ENCODE peak calls at places on chromosomes 4 and X, in four cellular contexts. S is NCI-H2081; B is T-helper 9 cell; L is CD4-positive, alpha-beta T cell. W is an unnamed sample.

GRCh38 chr4:156109943-156110925 is 156.6 kb upstream of the CTSO start:
- DNase-seq in S (no peak), B (no peak), L (no peak), W (no peak)

GRCh38 chrX:134642394-134642793 is 15.9 kb downstream of the PLAC1 start:
- DNase-seq in S (no peak), B (no peak), L (no peak), W (no peak)

GRCh38 chr4:111631157-111631999 is 513.9 kb upstream of the FAM241A start:
- DNase-seq in S (peak), B (no peak), L (no peak), W (no peak)

GRCh38 chr4:22903913-22904312 is 211.2 kb downstream of the GBA3 start:
- DNase-seq in S (no peak), B (no peak), L (no peak), W (no peak)

GRCh38 chr4:44738615-44739014 is 12.3 kb upstream of the GNPDA2 start:
- DNase-seq in S (peak), B (no peak), L (no peak), W (no peak)

GRCh38 chrX:132181364-132181763 is 37.9 kb downstream of the RAP2C start:
- DNase-seq in S (no peak), B (no peak), L (no peak), W (no peak)

GRCh38 chr4:65943076-65943475 is 272.8 kb upstream of the EPHA5 start:
- DNase-seq in S (no peak), B (no peak), L (no peak), W (no peak)

GRCh38 chrX:108245462-108245861 is 153.9 kb downstream of the ATG4A start:
- DNase-seq in S (no peak), B (no peak), L (no peak), W (no peak)

GRCh38 chrX:150919401-150919800 is 20.9 kb upstream of the CD99L2 start:
- DNase-seq in S (no peak), B (no peak), L (no peak), W (no peak)

GRCh38 chrX:69412661-69413060 is 91.5 kb upstream of the NALF2 start:
- DNase-seq in S (no peak), B (no peak), L (no peak), W (no peak)

GRCh38 chr4:166165829-166166420 is 292.9 kb downstream of the TLL1 start:
- DNase-seq in S (peak), B (no peak), L (no peak), W (peak)

GRCh38 chrX:42102586-42103282 is 179.4 kb upstream of the CASK start:
- DNase-seq in S (no peak), B (no peak), L (no peak), W (no peak)

GRCh38 chr4:7015383-7016035 is 27.7 kb upstream of the TADA2B start:
- DNase-seq in S (no peak), B (no peak), L (no peak), W (no peak)

GRCh38 chr4:73704314-73705055 is 35.9 kb upstream of the CXCL8 start:
- DNase-seq in S (no peak), B (no peak), L (no peak), W (peak)

GRCh38 chr4:152264106-152264505 is 271.8 kb downstream of the FBXW7 start:
- DNase-seq in S (no peak), B (no peak), L (no peak), W (no peak)

GRCh38 chrX:9144643-9145290 is 110.8 kb upstream of the FAM9B start:
- DNase-seq in S (no peak), B (no peak), L (no peak), W (no peak)

GRCh38 chrX:41734530-41734929 is 10.5 kb downstream of the GPR82 start:
- DNase-seq in S (peak), B (no peak), L (no peak), W (no peak)

GRCh38 chr4:168811207-168811606 is 198.8 kb downstream of the CBR4 start:
- DNase-seq in S (no peak), B (no peak), L (no peak), W (no peak)

GRCh38 chr4:123338715-123339114 is 57.9 kb upstream of the SPRY1 start:
- DNase-seq in S (no peak), B (no peak), L (no peak), W (no peak)

GRCh38 chrX:107747596-107748161 is 27.9 kb downstream of the TSC22D3 start:
- DNase-seq in S (peak), B (no peak), L (no peak), W (no peak)

GRCh38 chrX:132877954-132878536 is 80.4 kb downstream of the HS6ST2 start:
- DNase-seq in S (no peak), B (no peak), L (no peak), W (no peak)

GRCh38 chr4:2066571-2067445 is 7.7 kb downstream of the NAT8L start:
- DNase-seq in S (no peak), B (no peak), L (no peak), W (no peak)

GRCh38 chrX:48802089-48802812 is 384 bp downstream of the HDAC6 start:
- DNase-seq in S (peak), B (peak), L (peak), W (peak)

GRCh38 chrX:31279359-31279758 is 207.5 kb upstream of the FTHL17 start:
- DNase-seq in S (no peak), B (no peak), L (no peak), W (no peak)

GRCh38 chr4:98394134-98394533 is 132.9 kb downstream of the RAP1GDS1 start:
- DNase-seq in S (no peak), B (no peak), L (no peak), W (no peak)

GRCh38 chr4:183504930-183505555 is at the start of gene ING2:
- DNase-seq in S (peak), B (no peak), L (no peak), W (peak)

GRCh38 chr4:19227701-19228100 is 1024.0 kb upstream of the SLIT2 start:
- DNase-seq in S (no peak), B (no peak), L (no peak), W (no peak)

GRCh38 chr4:188025476-188025875 is 29.9 kb downstream of the ZFP42 start:
- DNase-seq in S (peak), B (no peak), L (no peak), W (no peak)

GRCh38 chr4:21652508-21653108 is 296.0 kb downstream of the KCNIP4 start:
- DNase-seq in S (no peak), B (no peak), L (no peak), W (no peak)